ENCODE peak calls at places on chromosome 17, in six cellular contexts. V is MM.1S, T is GM23248, E is mesenchymal stem cell, J is endothelial cell of umbilical vein, L is endodermal cell. H is an unnamed sample.
A peak's percentile ranks its signal among the peaks of the same experiment; 100 is the strongest.

GRCh38 chr17:58344047-58344790 is 7.8 kb downstream of the SUPT4H1 start:
- DNase-seq in J (peak; percentile 5), E (no peak), L (peak; percentile 53), V (peak; percentile 99), T (no peak), H (no peak)

GRCh38 chr17:79747508-79748295 is 17.0 kb downstream of the ENPP7 start:
- DNase-seq in E (no peak), V (no peak), T (peak; percentile 5), J (no peak), L (peak; percentile 69), H (peak; percentile 90)

GRCh38 chr17:75138519-75138918 is 7.0 kb upstream of the NT5C start:
- DNase-seq in V (no peak), T (no peak), E (no peak), J (no peak), L (no peak), H (no peak)

GRCh38 chr17:11499881-11500280 is 98.4 kb upstream of the DNAH9 start:
- DNase-seq in J (no peak), E (no peak), V (no peak), T (no peak), L (peak; percentile 24), H (no peak)

GRCh38 chr17:47707056-47707791 is 13.3 kb downstream of the TBKBP1 start:
- DNase-seq in E (no peak), L (no peak), V (no peak), J (no peak), T (no peak), H (no peak)

GRCh38 chr17:27569257-27569722 is 61.7 kb upstream of the LGALS9 start:
- DNase-seq in T (peak; percentile 54), E (no peak), J (peak; percentile 33), V (no peak), L (peak; percentile 97), H (peak; percentile 66)

GRCh38 chr17:78032166-78032565 is 73.7 kb downstream of the TNRC6C start:
- DNase-seq in T (peak; percentile 85), V (no peak), L (no peak), E (peak; percentile 25), J (no peak), H (no peak)

GRCh38 chr17:50103941-50104340 is 8.8 kb downstream of the PDK2 start:
- DNase-seq in J (no peak), L (no peak), V (no peak), T (no peak), E (no peak), H (no peak)

GRCh38 chr17:81646869-81647600 is 9.3 kb downstream of the PDE6G start:
- DNase-seq in L (no peak), E (no peak), J (no peak), T (no peak), V (no peak), H (no peak)

GRCh38 chr17:13266596-13266995 is 248.8 kb upstream of the ELAC2 start:
- DNase-seq in E (no peak), J (no peak), T (peak; percentile 85), V (no peak), L (no peak), H (no peak)

GRCh38 chr17:44121206-44121605 is 2.2 kb downstream of the HDAC5 start:
- DNase-seq in V (no peak), T (no peak), L (peak; percentile 70), J (no peak), E (no peak), H (peak; percentile 68)

GRCh38 chr17:17075037-17075755 is 32.9 kb downstream of the MPRIP start:
- DNase-seq in L (no peak), J (peak; percentile 66), E (peak; percentile 92), T (peak; percentile 90), V (no peak), H (no peak)

GRCh38 chr17:66943484-66943883 is 21.0 kb upstream of the CACNG4 start:
- DNase-seq in L (peak; percentile 39), T (no peak), V (no peak), J (no peak), E (no peak), H (no peak)

GRCh38 chr17:15442316-15443185 is 24.9 kb downstream of the CDRT4 start:
- DNase-seq in J (no peak), E (no peak), V (no peak), L (no peak), T (no peak), H (no peak)

GRCh38 chr17:35448214-35448898 is at the start of gene SLFN13:
- DNase-seq in L (peak; percentile 95), E (peak; percentile 24), T (peak; percentile 59), V (peak; percentile 93), J (peak; percentile 51), H (peak; percentile 56)

GRCh38 chr17:49676276-49676868 is 1.5 kb downstream of the SPOP start:
- DNase-seq in V (peak; percentile 92), J (peak; percentile 40), L (no peak), T (peak; percentile 78), E (peak; percentile 65), H (peak; percentile 60)

GRCh38 chr17:80071116-80071980 is 30.0 kb upstream of the GAA start:
- DNase-seq in V (no peak), J (peak; percentile 82), T (peak; percentile 56), L (no peak), E (no peak), H (no peak)

GRCh38 chr17:7837375-7838290 is 3.6 kb downstream of the KDM6B start:
- DNase-seq in T (peak; percentile 24), E (no peak), V (no peak), J (no peak), L (no peak), H (peak; percentile 53)

GRCh38 chr17:77609553-77610517 is 348.7 kb upstream of the TNRC6C start:
- DNase-seq in V (peak; percentile 82), J (no peak), E (no peak), L (no peak), T (peak; percentile 32), H (no peak)

GRCh38 chr17:17186051-17186450 is 20.1 kb downstream of the PLD6 start:
- DNase-seq in T (peak; percentile 28), V (no peak), J (no peak), L (no peak), E (no peak), H (no peak)

GRCh38 chr17:82201498-82201910 is 11.1 kb downstream of the CCDC57 start:
- DNase-seq in E (no peak), L (no peak), V (no peak), T (no peak), J (no peak), H (no peak)

DNA sequence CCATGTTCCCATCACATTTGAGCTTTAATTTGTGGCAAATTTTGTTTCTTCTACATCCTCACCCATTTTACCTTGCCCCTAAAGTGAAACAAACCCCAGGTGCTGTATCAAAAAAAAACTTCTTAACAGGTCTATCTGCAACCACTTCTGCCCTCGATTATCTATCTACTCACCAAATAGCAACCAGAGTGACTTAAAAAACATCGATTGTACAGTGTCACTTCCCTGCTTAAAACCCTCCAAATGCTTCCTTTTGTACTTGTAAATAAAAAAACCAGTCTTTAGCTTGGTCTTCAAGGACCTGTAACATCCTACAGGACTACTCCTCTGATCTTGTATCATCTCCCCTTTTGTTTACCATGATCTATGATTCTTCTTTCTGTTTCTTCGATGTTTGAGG is 82.6 kb upstream of the CORO6 start:
- DNase-seq in T (no peak), E (no peak), V (peak; percentile 19), L (no peak), J (no peak), H (no peak)
- H3K27ac ChIP-seq in T (no peak overlapping the region), E (no peak overlapping the region), V (peak overlapping the region; percentile 92), L (no peak overlapping the region), J (no peak overlapping the region), H (no peak overlapping the region)

DNA sequence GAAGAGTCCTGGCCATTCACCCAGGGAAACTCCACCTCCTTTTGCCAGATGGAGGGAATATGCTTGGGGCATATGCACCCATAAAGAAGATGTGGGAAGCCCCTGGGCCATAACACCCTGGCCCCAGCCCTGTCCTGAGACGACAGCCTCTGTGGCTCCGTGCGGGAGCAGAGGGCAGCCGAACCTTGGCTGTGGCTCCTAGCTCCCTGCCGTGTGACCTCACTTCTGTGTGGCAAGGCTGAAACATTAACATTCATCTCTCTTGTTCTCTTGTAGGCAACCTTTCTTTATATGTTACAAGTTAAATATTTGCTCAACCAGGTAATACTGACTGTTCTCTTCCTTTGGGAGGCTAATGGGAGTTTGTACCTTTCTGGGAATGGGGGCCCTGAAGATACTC is 17.5 kb downstream of the SLC47A1 start:
- DNase-seq in L (peak; percentile 38), E (no peak), T (no peak), J (no peak), V (no peak), H (no peak)
- H3K9ac ChIP-seq in L (no peak overlapping the region), E (no peak overlapping the region), T (no peak overlapping the region), J (no peak overlapping the region), V (no peak overlapping the region), H (no peak overlapping the region)

GRCh38 chr17:45948498-45948880 is 50.6 kb upstream of the STH start:
- DNase-seq in T (peak; percentile 19), J (no peak), V (no peak), L (no peak), E (no peak), H (no peak)

GRCh38 chr17:45950888-45951287 is 48.2 kb upstream of the STH start:
- DNase-seq in T (no peak), J (no peak), V (no peak), L (no peak), E (no peak), H (no peak)

GRCh38 chr17:45949755-45950320 is 49.2 kb upstream of the STH start:
- DNase-seq in T (no peak), V (no peak), E (no peak), J (no peak), L (no peak), H (no peak)

GRCh38 chr17:45946841-45947256 is 52.2 kb upstream of the STH start:
- DNase-seq in L (no peak), J (no peak), V (no peak), E (peak; percentile 14), T (peak; percentile 30), H (no peak)

GRCh38 chr17:45948881-45949624 is 50.0 kb upstream of the STH start:
- DNase-seq in J (peak; percentile 66), E (peak; percentile 76), T (peak; percentile 90), L (peak; percentile 96), V (peak; percentile 76), H (peak; percentile 86)
- H3K27ac ChIP-seq in J (no peak overlapping the region), E (no peak overlapping the region), T (no peak overlapping the region), L (no peak overlapping the region), V (no peak overlapping the region), H (no peak overlapping the region)

DNA sequence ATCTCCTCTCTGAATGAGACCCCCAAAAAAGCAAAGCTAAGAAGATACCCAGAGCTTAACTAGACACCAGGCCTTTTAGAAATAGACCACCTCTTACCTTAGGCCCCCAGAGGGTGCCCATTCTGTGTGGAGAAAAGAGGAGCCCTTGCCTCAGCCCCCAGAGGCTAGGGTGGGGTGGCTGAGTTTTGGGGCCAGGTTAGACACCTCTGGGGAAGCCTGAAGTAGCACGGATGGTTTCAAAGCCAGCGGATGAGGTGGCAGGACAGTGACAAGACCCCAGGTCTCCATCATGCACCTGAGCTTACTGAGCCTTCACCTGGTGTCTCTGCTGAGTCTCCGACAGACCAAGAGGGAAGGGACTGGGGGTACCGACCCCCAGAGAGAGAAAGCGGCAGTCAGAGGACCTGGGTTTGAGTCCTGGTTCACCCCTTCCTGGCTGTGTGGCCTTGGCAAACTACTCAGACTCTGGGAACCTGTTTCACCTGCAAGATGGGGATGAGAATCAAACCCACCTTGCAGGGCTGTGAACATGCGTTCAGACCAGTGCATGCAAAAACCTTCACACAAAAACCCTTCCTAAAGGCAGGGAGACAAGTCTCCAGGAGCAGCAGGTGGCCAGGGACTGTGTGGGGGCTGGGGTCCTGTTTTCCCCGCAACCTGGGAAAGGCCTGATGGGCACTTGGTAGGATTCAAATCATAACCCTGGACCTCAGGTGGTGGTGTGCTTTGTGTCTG is 7.7 kb downstream of the SCGB1C2 start:
- DNase-seq in J (no peak), L (no peak), V (no peak), T (no peak), E (no peak), H (no peak)
- H3K9ac ChIP-seq in J (no peak overlapping the region), L (no peak overlapping the region), V (no peak overlapping the region), T (no peak overlapping the region), E (no peak overlapping the region), H (no peak overlapping the region)

GRCh38 chr17:73227944-73228343 is 33.7 kb downstream of the CPSF4L start:
- DNase-seq in V (no peak), L (no peak), T (no peak), J (no peak), E (peak; percentile 21), H (no peak)
- H3K27ac ChIP-seq in V (no peak overlapping the region), L (peak overlapping the region; percentile 19), T (peak overlapping the region; percentile 60), J (no peak overlapping the region), E (no peak overlapping the region), H (no peak overlapping the region)